ENCODE peak calls at places on chromosomes 2 and 18, in seven cellular contexts. One of them, this sample, is unnamed.

GRCh38 chr2:67880291-67880761 is 182.5 kb downstream of the C1D start:
- DNase-seq in EL: peak
- DNase-seq in H54: peak
- DNase-seq in sciatic nerve: peak
- DNase-seq in stimulated activated CD4-positive, alpha-beta T cell treated with anti-CD3 and anti-CD28 coated beads, TNF-alpha, amount 100 ng/mL, for 1 hour: no peak
- DNase-seq in activated T-cell treated with anti-CD3 and anti-CD28 coated beads, Interleukin-2, amount 50 U/mL, for 1 hour: no peak
- DNase-seq in A673: peak
- DNase-seq in this sample: no peak

GRCh38 chr2:165927353-165927752 is 26.2 kb downstream of the TTC21B start:
- DNase-seq in EL: peak
- DNase-seq in H54: no peak
- DNase-seq in sciatic nerve: no peak
- DNase-seq in stimulated activated CD4-positive, alpha-beta T cell treated with anti-CD3 and anti-CD28 coated beads, TNF-alpha, amount 100 ng/mL, for 1 hour: no peak
- DNase-seq in activated T-cell treated with anti-CD3 and anti-CD28 coated beads, Interleukin-2, amount 50 U/mL, for 1 hour: no peak
- DNase-seq in A673: no peak
- DNase-seq in this sample: no peak

GRCh38 chr18:22066083-22066485 is 103.3 kb upstream of the GATA6 start:
- DNase-seq in EL: no peak
- DNase-seq in H54: no peak
- DNase-seq in sciatic nerve: no peak
- DNase-seq in stimulated activated CD4-positive, alpha-beta T cell treated with anti-CD3 and anti-CD28 coated beads, TNF-alpha, amount 100 ng/mL, for 1 hour: no peak
- DNase-seq in activated T-cell treated with anti-CD3 and anti-CD28 coated beads, Interleukin-2, amount 50 U/mL, for 1 hour: no peak
- DNase-seq in A673: no peak
- DNase-seq in this sample: no peak

GRCh38 chr2:171703574-171704347 is 16.5 kb downstream of the DYNC1I2 start:
- DNase-seq in EL: peak
- DNase-seq in H54: no peak
- DNase-seq in sciatic nerve: no peak
- DNase-seq in stimulated activated CD4-positive, alpha-beta T cell treated with anti-CD3 and anti-CD28 coated beads, TNF-alpha, amount 100 ng/mL, for 1 hour: no peak
- DNase-seq in activated T-cell treated with anti-CD3 and anti-CD28 coated beads, Interleukin-2, amount 50 U/mL, for 1 hour: no peak
- DNase-seq in A673: peak
- DNase-seq in this sample: no peak

GRCh38 chr18:25166113-25166512 is 185.9 kb downstream of the ZNF521 start:
- DNase-seq in EL: no peak
- DNase-seq in H54: no peak
- DNase-seq in sciatic nerve: no peak
- DNase-seq in stimulated activated CD4-positive, alpha-beta T cell treated with anti-CD3 and anti-CD28 coated beads, TNF-alpha, amount 100 ng/mL, for 1 hour: no peak
- DNase-seq in activated T-cell treated with anti-CD3 and anti-CD28 coated beads, Interleukin-2, amount 50 U/mL, for 1 hour: no peak
- DNase-seq in A673: no peak
- DNase-seq in this sample: no peak

GRCh38 chr2:7691961-7692656 is 774.9 kb downstream of the RNF144A start:
- DNase-seq in EL: peak
- DNase-seq in H54: no peak
- DNase-seq in sciatic nerve: no peak
- DNase-seq in stimulated activated CD4-positive, alpha-beta T cell treated with anti-CD3 and anti-CD28 coated beads, TNF-alpha, amount 100 ng/mL, for 1 hour: no peak
- DNase-seq in activated T-cell treated with anti-CD3 and anti-CD28 coated beads, Interleukin-2, amount 50 U/mL, for 1 hour: no peak
- DNase-seq in A673: no peak
- DNase-seq in this sample: no peak

GRCh38 chr2:42752299-42752698 is 11.6 kb downstream of the OXER1 start:
- DNase-seq in EL: no peak
- DNase-seq in H54: no peak
- DNase-seq in sciatic nerve: no peak
- DNase-seq in stimulated activated CD4-positive, alpha-beta T cell treated with anti-CD3 and anti-CD28 coated beads, TNF-alpha, amount 100 ng/mL, for 1 hour: no peak
- DNase-seq in activated T-cell treated with anti-CD3 and anti-CD28 coated beads, Interleukin-2, amount 50 U/mL, for 1 hour: no peak
- DNase-seq in A673: no peak
- DNase-seq in this sample: no peak

GRCh38 chr18:36402765-36403396 is 105.4 kb downstream of the FHOD3 start:
- DNase-seq in EL: no peak
- DNase-seq in H54: no peak
- DNase-seq in sciatic nerve: peak
- DNase-seq in stimulated activated CD4-positive, alpha-beta T cell treated with anti-CD3 and anti-CD28 coated beads, TNF-alpha, amount 100 ng/mL, for 1 hour: no peak
- DNase-seq in activated T-cell treated with anti-CD3 and anti-CD28 coated beads, Interleukin-2, amount 50 U/mL, for 1 hour: no peak
- DNase-seq in A673: no peak
- DNase-seq in this sample: no peak

GRCh38 chr2:161415041-161415440 is 1.1 kb upstream of the TBR1 start:
- DNase-seq in EL: no peak
- DNase-seq in H54: no peak
- DNase-seq in sciatic nerve: no peak
- DNase-seq in stimulated activated CD4-positive, alpha-beta T cell treated with anti-CD3 and anti-CD28 coated beads, TNF-alpha, amount 100 ng/mL, for 1 hour: no peak
- DNase-seq in activated T-cell treated with anti-CD3 and anti-CD28 coated beads, Interleukin-2, amount 50 U/mL, for 1 hour: peak
- DNase-seq in A673: no peak
- DNase-seq in this sample: no peak

GRCh38 chr2:181152221-181152620 is 171.8 kb downstream of the UBE2E3 start:
- DNase-seq in EL: no peak
- DNase-seq in H54: no peak
- DNase-seq in sciatic nerve: no peak
- DNase-seq in stimulated activated CD4-positive, alpha-beta T cell treated with anti-CD3 and anti-CD28 coated beads, TNF-alpha, amount 100 ng/mL, for 1 hour: no peak
- DNase-seq in activated T-cell treated with anti-CD3 and anti-CD28 coated beads, Interleukin-2, amount 50 U/mL, for 1 hour: no peak
- DNase-seq in A673: no peak
- DNase-seq in this sample: no peak

GRCh38 chr2:30238143-30238800 is 6.9 kb downstream of the LBH start:
- DNase-seq in EL: no peak
- DNase-seq in H54: no peak
- DNase-seq in sciatic nerve: no peak
- DNase-seq in stimulated activated CD4-positive, alpha-beta T cell treated with anti-CD3 and anti-CD28 coated beads, TNF-alpha, amount 100 ng/mL, for 1 hour: no peak
- DNase-seq in activated T-cell treated with anti-CD3 and anti-CD28 coated beads, Interleukin-2, amount 50 U/mL, for 1 hour: no peak
- DNase-seq in A673: no peak
- DNase-seq in this sample: no peak

GRCh38 chr2:10054976-10055375 is 11.6 kb downstream of the KLF11 start:
- DNase-seq in EL: no peak
- DNase-seq in H54: no peak
- DNase-seq in sciatic nerve: no peak
- DNase-seq in stimulated activated CD4-positive, alpha-beta T cell treated with anti-CD3 and anti-CD28 coated beads, TNF-alpha, amount 100 ng/mL, for 1 hour: no peak
- DNase-seq in activated T-cell treated with anti-CD3 and anti-CD28 coated beads, Interleukin-2, amount 50 U/mL, for 1 hour: no peak
- DNase-seq in A673: no peak
- DNase-seq in this sample: no peak

GRCh38 chr18:55219059-55219458 is 259.8 kb upstream of the CCDC68 start:
- DNase-seq in EL: no peak
- DNase-seq in H54: no peak
- DNase-seq in sciatic nerve: no peak
- DNase-seq in stimulated activated CD4-positive, alpha-beta T cell treated with anti-CD3 and anti-CD28 coated beads, TNF-alpha, amount 100 ng/mL, for 1 hour: no peak
- DNase-seq in activated T-cell treated with anti-CD3 and anti-CD28 coated beads, Interleukin-2, amount 50 U/mL, for 1 hour: no peak
- DNase-seq in A673: no peak
- DNase-seq in this sample: no peak

GRCh38 chr2:170492010-170492409 is 223.1 kb upstream of the SP5 start:
- DNase-seq in EL: no peak
- DNase-seq in H54: no peak
- DNase-seq in sciatic nerve: no peak
- DNase-seq in stimulated activated CD4-positive, alpha-beta T cell treated with anti-CD3 and anti-CD28 coated beads, TNF-alpha, amount 100 ng/mL, for 1 hour: no peak
- DNase-seq in activated T-cell treated with anti-CD3 and anti-CD28 coated beads, Interleukin-2, amount 50 U/mL, for 1 hour: no peak
- DNase-seq in A673: no peak
- DNase-seq in this sample: no peak

GRCh38 chr18:79519751-79520472 is 124.2 kb downstream of the NFATC1 start:
- DNase-seq in EL: peak
- DNase-seq in H54: no peak
- DNase-seq in sciatic nerve: peak
- DNase-seq in stimulated activated CD4-positive, alpha-beta T cell treated with anti-CD3 and anti-CD28 coated beads, TNF-alpha, amount 100 ng/mL, for 1 hour: no peak
- DNase-seq in activated T-cell treated with anti-CD3 and anti-CD28 coated beads, Interleukin-2, amount 50 U/mL, for 1 hour: peak
- DNase-seq in A673: peak
- DNase-seq in this sample: no peak

GRCh38 chr2:8408560-8409460 is 273.0 kb upstream of the ID2 start:
- DNase-seq in EL: no peak
- DNase-seq in H54: no peak
- DNase-seq in sciatic nerve: no peak
- DNase-seq in stimulated activated CD4-positive, alpha-beta T cell treated with anti-CD3 and anti-CD28 coated beads, TNF-alpha, amount 100 ng/mL, for 1 hour: no peak
- DNase-seq in activated T-cell treated with anti-CD3 and anti-CD28 coated beads, Interleukin-2, amount 50 U/mL, for 1 hour: no peak
- DNase-seq in A673: no peak
- DNase-seq in this sample: no peak

GRCh38 chr2:22957441-22957840 is 427.5 kb upstream of the KLHL29 start:
- DNase-seq in EL: no peak
- DNase-seq in H54: no peak
- DNase-seq in sciatic nerve: no peak
- DNase-seq in stimulated activated CD4-positive, alpha-beta T cell treated with anti-CD3 and anti-CD28 coated beads, TNF-alpha, amount 100 ng/mL, for 1 hour: no peak
- DNase-seq in activated T-cell treated with anti-CD3 and anti-CD28 coated beads, Interleukin-2, amount 50 U/mL, for 1 hour: no peak
- DNase-seq in A673: no peak
- DNase-seq in this sample: no peak

GRCh38 chr2:155310589-155310988 is 612.1 kb downstream of the KCNJ3 start:
- DNase-seq in EL: peak
- DNase-seq in H54: no peak
- DNase-seq in sciatic nerve: no peak
- DNase-seq in stimulated activated CD4-positive, alpha-beta T cell treated with anti-CD3 and anti-CD28 coated beads, TNF-alpha, amount 100 ng/mL, for 1 hour: no peak
- DNase-seq in activated T-cell treated with anti-CD3 and anti-CD28 coated beads, Interleukin-2, amount 50 U/mL, for 1 hour: no peak
- DNase-seq in A673: peak
- DNase-seq in this sample: peak

GRCh38 chr2:45915523-45915922 is 264.0 kb downstream of the PRKCE start:
- DNase-seq in EL: no peak
- DNase-seq in H54: no peak
- DNase-seq in sciatic nerve: no peak
- DNase-seq in stimulated activated CD4-positive, alpha-beta T cell treated with anti-CD3 and anti-CD28 coated beads, TNF-alpha, amount 100 ng/mL, for 1 hour: no peak
- DNase-seq in activated T-cell treated with anti-CD3 and anti-CD28 coated beads, Interleukin-2, amount 50 U/mL, for 1 hour: no peak
- DNase-seq in A673: no peak
- DNase-seq in this sample: no peak

GRCh38 chr18:31197676-31198075 is 35.0 kb upstream of the DSC1 start:
- DNase-seq in EL: no peak
- DNase-seq in H54: no peak
- DNase-seq in sciatic nerve: no peak
- DNase-seq in stimulated activated CD4-positive, alpha-beta T cell treated with anti-CD3 and anti-CD28 coated beads, TNF-alpha, amount 100 ng/mL, for 1 hour: no peak
- DNase-seq in activated T-cell treated with anti-CD3 and anti-CD28 coated beads, Interleukin-2, amount 50 U/mL, for 1 hour: no peak
- DNase-seq in A673: no peak
- DNase-seq in this sample: no peak

GRCh38 chr2:218035463-218036100 is 32.8 kb upstream of the TNS1 start:
- DNase-seq in EL: no peak
- DNase-seq in H54: no peak
- DNase-seq in sciatic nerve: no peak
- DNase-seq in stimulated activated CD4-positive, alpha-beta T cell treated with anti-CD3 and anti-CD28 coated beads, TNF-alpha, amount 100 ng/mL, for 1 hour: no peak
- DNase-seq in activated T-cell treated with anti-CD3 and anti-CD28 coated beads, Interleukin-2, amount 50 U/mL, for 1 hour: no peak
- DNase-seq in A673: no peak
- DNase-seq in this sample: no peak

GRCh38 chr2:8174641-8175257 is 507.1 kb upstream of the ID2 start:
- DNase-seq in EL: no peak
- DNase-seq in H54: no peak
- DNase-seq in sciatic nerve: no peak
- DNase-seq in stimulated activated CD4-positive, alpha-beta T cell treated with anti-CD3 and anti-CD28 coated beads, TNF-alpha, amount 100 ng/mL, for 1 hour: no peak
- DNase-seq in activated T-cell treated with anti-CD3 and anti-CD28 coated beads, Interleukin-2, amount 50 U/mL, for 1 hour: no peak
- DNase-seq in A673: no peak
- DNase-seq in this sample: no peak

GRCh38 chr2:239919779-239920545 is 105.2 kb downstream of the NDUFA10 start:
- DNase-seq in EL: no peak
- DNase-seq in H54: no peak
- DNase-seq in sciatic nerve: no peak
- DNase-seq in stimulated activated CD4-positive, alpha-beta T cell treated with anti-CD3 and anti-CD28 coated beads, TNF-alpha, amount 100 ng/mL, for 1 hour: no peak
- DNase-seq in activated T-cell treated with anti-CD3 and anti-CD28 coated beads, Interleukin-2, amount 50 U/mL, for 1 hour: no peak
- DNase-seq in A673: no peak
- DNase-seq in this sample: no peak

This sample was measured in NCI-H2029 treated with DMSO at 0.1 percent for 48 hours.